ENCODE peak calls at places on chromosomes 5 and 9, in five cellular contexts. G, F, L, A and E are unnamed samples.

GRCh38 chr5:132425009-132425937 is 55.8 kb downstream of the SLC22A5 start:
- DNase-seq in F (no peak), G (no peak), A (peak), L (no peak), E (no peak)

GRCh38 chr5:9562101-9562500 is 16.2 kb upstream of the SEMA5A start:
- DNase-seq in A (no peak), F (no peak), G (no peak), L (no peak), E (no peak)

GRCh38 chr5:76808142-76808691 is 10.6 kb upstream of the F2RL1 start:
- DNase-seq in G (no peak), L (no peak), F (no peak), A (no peak), E (no peak)

GRCh38 chr5:57862471-57863282 is 380.1 kb upstream of the ACTBL2 start:
- DNase-seq in A (no peak), L (peak), F (no peak), G (no peak), E (no peak)

GRCh38 chr5:78665519-78665918 is 16.9 kb upstream of the LHFPL2 start:
- DNase-seq in G (no peak), L (no peak), A (no peak), F (no peak), E (no peak)

GRCh38 chr9:692636-693459 is 148.6 kb upstream of the DMRT1 start:
- DNase-seq in F (no peak), A (no peak), G (no peak), L (no peak), E (peak)

GRCh38 chr5:13378073-13378472 is 566.4 kb downstream of the DNAH5 start:
- DNase-seq in F (no peak), A (no peak), L (no peak), G (no peak), E (no peak)

GRCh38 chr5:33507426-33507825 is 66.7 kb downstream of the TARS1 start:
- DNase-seq in A (no peak), F (no peak), L (no peak), G (no peak), E (no peak)

GRCh38 chr9:127033059-127033458 is 89.4 kb downstream of the ANGPTL2 start:
- DNase-seq in F (no peak), G (no peak), A (no peak), L (no peak), E (no peak)

GRCh38 chr5:127961006-127961763 is 122.4 kb upstream of the SLC12A2 start:
- DNase-seq in F (no peak), G (no peak), A (no peak), L (peak), E (no peak)